ENCODE peak calls at places on chromosomes 5 and 9, in seven cellular contexts. X, T, M, D, K, N and L are unnamed samples.

GRCh38 chr9:14288433-14288832 is 25.5 kb downstream of the NFIB start:
- DNase-seq in X (no peak), T (no peak), M (no peak), D (no peak), K (no peak), N (peak; percentile 22), L (no peak)

GRCh38 chr5:133113331-133114061 is 61.7 kb downstream of the HSPA4 start:
- DNase-seq in X (no peak), T (no peak), M (no peak), D (no peak), K (no peak), N (no peak), L (no peak)

GRCh38 chr9:447230-448025 is 232.8 kb downstream of the DOCK8 start:
- DNase-seq in X (peak; percentile 34), T (no peak), M (no peak), D (no peak), K (no peak), N (no peak), L (peak; percentile 92)

GRCh38 chr5:83983852-83984251 is 263.2 kb upstream of the HAPLN1 start:
- DNase-seq in X (no peak), T (no peak), M (no peak), D (no peak), K (no peak), N (no peak), L (no peak)

GRCh38 chr5:98651715-98652114 is 121.7 kb upstream of the RGMB start:
- DNase-seq in X (no peak), T (no peak), M (no peak), D (no peak), K (no peak), N (no peak), L (no peak)

GRCh38 chr9:2469681-2470141 is 151.9 kb upstream of the VLDLR start:
- DNase-seq in X (peak; percentile 27), T (peak; percentile 29), M (no peak), D (no peak), K (no peak), N (peak; percentile 44), L (peak; percentile 51)

GRCh38 chr9:95880011-95880690 is 4.7 kb downstream of the ERCC6L2 start:
- DNase-seq in X (no peak), T (no peak), M (no peak), D (peak; percentile 11), K (no peak), N (no peak), L (no peak)

GRCh38 chr5:74166064-74166463 is 474.5 kb downstream of the ENC1 start:
- DNase-seq in X (no peak), T (no peak), M (no peak), D (no peak), K (no peak), N (no peak), L (no peak)

GRCh38 chr9:129520981-129521380 is 99.9 kb downstream of the C9orf50 start:
- DNase-seq in X (no peak), T (no peak), M (no peak), D (no peak), K (no peak), N (no peak), L (no peak)

GRCh38 chr5:39319395-39319794 is 44.9 kb downstream of the C9 start:
- DNase-seq in X (no peak), T (no peak), M (no peak), D (no peak), K (no peak), N (no peak), L (no peak)
- TF ChIP-seq CTCF in X (no peak), T (no peak), M (no peak), D (no peak), K (no peak), N (no peak), L (no peak)

GRCh38 chr5:165805756-165806155 is 2300.3 kb downstream of the MAT2B start:
- DNase-seq in X (no peak), T (no peak), M (no peak), D (no peak), K (no peak), N (peak; percentile 21), L (no peak)
- TF ChIP-seq CTCF in X (no peak), T (no peak), M (no peak), D (no peak), K (no peak), N (no peak), L (no peak)

DNA sequence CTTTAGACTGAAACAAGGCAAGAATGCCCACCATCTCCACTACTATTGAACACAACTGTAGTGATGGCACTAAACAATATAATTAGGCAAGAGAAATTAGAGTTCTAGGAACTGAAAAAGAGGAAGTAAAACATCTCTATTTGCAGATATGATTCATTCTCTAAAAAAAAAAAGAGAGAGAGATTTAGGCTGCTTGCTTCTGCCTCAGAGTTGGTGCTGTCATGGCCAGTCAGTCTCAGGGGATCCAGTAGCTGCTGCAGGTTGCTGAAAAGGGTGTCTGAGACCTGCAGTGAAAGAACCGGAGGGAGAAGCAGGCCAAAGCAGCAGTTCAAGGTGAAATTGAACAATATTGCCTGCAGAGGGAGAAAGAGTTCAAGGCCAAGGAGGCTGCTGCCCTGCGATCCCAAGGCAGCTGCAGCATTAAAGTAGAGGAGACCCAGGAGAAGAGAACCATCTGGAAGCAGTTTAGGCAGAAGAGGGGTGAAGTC is 72.5 kb downstream of the AP3B1 start:
- DNase-seq in X (no peak), T (no peak), M (peak; percentile 84), D (peak; percentile 16), K (no peak), N (no peak), L (peak; percentile 54)
- TF ChIP-seq CTCF in X (no peak), T (no peak), M (peak; percentile 54), D (peak; percentile 25), K (no peak), N (peak; percentile 29), L (peak; percentile 46)

GRCh38 chr5:14405267-14405666 is 176.3 kb upstream of the OTULINL start:
- DNase-seq in X (peak; percentile 47), T (no peak), M (no peak), D (no peak), K (no peak), N (no peak), L (no peak)
- TF ChIP-seq CTCF in X (no peak), T (no peak), M (peak; percentile 23), D (no peak), K (no peak), N (peak; percentile 27), L (no peak)

GRCh38 chr9:124060844-124061605 is 49.5 kb downstream of the LHX2 start:
- DNase-seq in X (no peak), T (no peak), M (no peak), D (no peak), K (no peak), N (no peak), L (no peak)

GRCh38 chr9:124066783-124067563 is 55.4 kb downstream of the LHX2 start:
- DNase-seq in X (no peak), T (no peak), M (no peak), D (no peak), K (no peak), N (no peak), L (no peak)

GRCh38 chr9:124062172-124062571 is 50.6 kb downstream of the LHX2 start:
- DNase-seq in X (no peak), T (no peak), M (no peak), D (no peak), K (no peak), N (no peak), L (no peak)
- TF ChIP-seq CTCF in X (no peak), T (no peak), M (peak; percentile 79), D (no peak), K (no peak), N (peak; percentile 28), L (peak; percentile 17)

GRCh38 chr5:1800470-1801060 is 642 bp upstream of the NDUFS6 start:
- DNase-seq in X (peak; percentile 38), T (no peak), M (no peak), D (no peak), K (peak; percentile 66), N (peak; percentile 20), L (peak; percentile 43)
- TF ChIP-seq CTCF in X (no peak), T (no peak), M (no peak), D (no peak), K (no peak), N (no peak), L (peak; percentile 9)